ENCODE peak calls at places on chromosomes 13 and 19, in nine cellular contexts. C is DND-41; Y is NCI-H1105 treated with DMSO at 0.1 percent for 48 hours; Q is NCI-H1092; G is H4; L is cardiac septum; W is GM04503; V is stimulated activated CD8-positive, alpha-beta memory T cell treated with anti-CD3 and anti-CD28 coated beads, Interleukin-15, amount 100 ng/mL, for 24 hours; N is EL. J is an unnamed sample.
A peak's percentile ranks its signal among the peaks of the same experiment; 100 is the strongest.

GRCh38 chr13:111947876-111948275 is 119.1 kb upstream of the SOX1 start:
- DNase-seq in G (no peak), L (peak; percentile 65), V (no peak), C (no peak), Y (no peak), Q (no peak), N (no peak), W (no peak), J (no peak)

GRCh38 chr13:20546559-20546958 is 20.4 kb upstream of the IFT88 start:
- DNase-seq in W (no peak), C (no peak), V (no peak), Y (no peak), N (no peak), Q (no peak), L (no peak), G (no peak), J (no peak)

GRCh38 chr13:23778007-23778687 is 111.1 kb downstream of the MIPEP start:
- DNase-seq in G (no peak), Q (no peak), Y (no peak), C (no peak), V (no peak), L (no peak), N (no peak), W (no peak), J (no peak)

GRCh38 chr19:30093966-30094770 is 152.1 kb downstream of the URI1 start:
- DNase-seq in V (no peak), L (no peak), Q (no peak), W (no peak), Y (no peak), N (no peak), G (no peak), C (no peak), J (no peak)

GRCh38 chr19:5627395-5627904 is 4.6 kb downstream of the SAFB start:
- DNase-seq in N (peak; percentile 61), Q (no peak), W (no peak), Y (no peak), L (peak; percentile 77), C (no peak), V (no peak), G (no peak), J (no peak)

GRCh38 chr13:113874579-113875428 is 10.9 kb upstream of the GAS6 start:
- DNase-seq in N (no peak), Y (no peak), C (no peak), V (no peak), Q (no peak), L (peak; percentile 66), G (no peak), W (no peak), J (no peak)

GRCh38 chr19:7729831-7730285 is 2.1 kb downstream of the CLEC4G start:
- DNase-seq in C (no peak), Q (no peak), V (no peak), Y (peak; percentile 42), W (no peak), N (no peak), G (no peak), L (peak; percentile 70), J (no peak)

GRCh38 chr13:30832845-30833332 is 73.2 kb upstream of the MEDAG start:
- DNase-seq in Q (peak; percentile 69), C (no peak), W (no peak), G (peak; percentile 87), Y (peak; percentile 75), N (peak; percentile 47), L (no peak), V (no peak), J (no peak)

GRCh38 chr19:30521937-30522336 is 149.8 kb downstream of the ZNF536 start:
- DNase-seq in N (no peak), L (peak; percentile 41), Q (no peak), C (no peak), Y (no peak), G (no peak), W (no peak), V (no peak), J (no peak)

GRCh38 chr19:18672606-18673337 is 10.7 kb upstream of the CRTC1 start:
- DNase-seq in W (no peak), V (no peak), G (no peak), Q (no peak), C (no peak), N (no peak), L (no peak), Y (no peak), J (no peak)

GRCh38 chr19:14507704-14508246 is 10.4 kb downstream of the DNAJB1 start:
- DNase-seq in W (peak; percentile 54), N (peak; percentile 90), G (no peak), V (no peak), Y (no peak), C (no peak), Q (no peak), L (no peak), J (no peak)

GRCh38 chr19:8905342-8905741 is 73.2 kb downstream of the MBD3L1 start:
- DNase-seq in G (no peak), N (no peak), L (no peak), W (no peak), C (no peak), Y (no peak), V (no peak), Q (no peak), J (no peak)

GRCh38 chr13:59584902-59585670 is 578.6 kb downstream of the DIAPH3 start:
- DNase-seq in L (no peak), C (no peak), G (no peak), Q (no peak), Y (no peak), V (no peak), W (no peak), N (no peak), J (no peak)

GRCh38 chr19:46624958-46625661 is at the start of gene PTGIR:
- DNase-seq in N (peak; percentile 88), C (peak; percentile 54), Q (no peak), Y (no peak), G (peak; percentile 46), V (no peak), W (peak; percentile 78), L (peak; percentile 84), J (no peak)

GRCh38 chr19:53102186-53102585 is 1.0 kb downstream of the ZNF160 start:
- DNase-seq in V (no peak), C (peak; percentile 12), W (no peak), L (no peak), Q (no peak), G (no peak), Y (no peak), N (peak; percentile 6), J (no peak)

GRCh38 chr19:20333508-20333907 is 166.5 kb downstream of the ZNF486 start:
- DNase-seq in W (no peak), L (no peak), Y (no peak), Q (no peak), N (no peak), V (no peak), G (no peak), C (no peak), J (no peak)

GRCh38 chr19:40421468-40421778 is 4.4 kb downstream of the SERTAD1 start:
- DNase-seq in W (no peak), C (no peak), G (no peak), N (no peak), Q (no peak), L (no peak), V (no peak), Y (no peak), J (no peak)

GRCh38 chr19:17703823-17704463 is 15.3 kb upstream of the MAP1S start:
- DNase-seq in Y (no peak), Q (peak; percentile 44), L (peak; percentile 84), V (peak; percentile 55), N (peak; percentile 26), W (no peak), G (no peak), C (peak; percentile 71), J (peak; percentile 44)

GRCh38 chr13:44523176-44524017 is 52.7 kb downstream of the TSC22D1 start:
- DNase-seq in Y (no peak), V (no peak), Q (no peak), C (no peak), L (no peak), N (peak; percentile 34), W (peak; percentile 21), G (peak; percentile 54), J (no peak)

GRCh38 chr13:78121459-78122348 is 203.1 kb upstream of the EDNRB start:
- DNase-seq in G (peak; percentile 37), V (no peak), N (peak; percentile 54), C (peak; percentile 37), Y (peak; percentile 24), W (peak; percentile 4), Q (peak; percentile 54), L (no peak), J (no peak)

GRCh38 chr13:110210604-110210985 is 96.4 kb downstream of the COL4A1 start:
- DNase-seq in C (no peak), W (no peak), G (no peak), L (no peak), N (no peak), V (no peak), Y (no peak), Q (no peak), J (no peak)

GRCh38 chr19:38678891-38679494 is 31.5 kb downstream of the ACTN4 start:
- DNase-seq in Y (no peak), W (no peak), Q (no peak), L (no peak), C (no peak), N (no peak), G (no peak), V (no peak), J (no peak)

GRCh38 chr19:1261512-1261862 is 7.6 kb upstream of the CIRBP start:
- DNase-seq in L (no peak), Y (no peak), Q (no peak), W (no peak), N (no peak), V (no peak), G (no peak), C (no peak), J (no peak)

GRCh38 chr13:40394304-40394983 is 272.0 kb downstream of the FOXO1 start:
- DNase-seq in Y (no peak), C (no peak), G (no peak), W (no peak), N (no peak), L (no peak), V (no peak), Q (no peak), J (no peak)

GRCh38 chr13:110617326-110618072 is 2.2 kb downstream of the NAXD start:
- DNase-seq in W (no peak), G (peak; percentile 41), Q (no peak), C (no peak), L (no peak), Y (no peak), V (no peak), N (peak; percentile 40), J (no peak)

GRCh38 chr19:32324631-32325215 is 20.7 kb upstream of the ZNF507 start:
- DNase-seq in Y (peak; percentile 2), V (no peak), L (no peak), N (no peak), Q (no peak), C (no peak), W (no peak), G (no peak), J (no peak)

GRCh38 chr13:24038405-24038804 is 122.1 kb upstream of the SPATA13 start:
- DNase-seq in L (no peak), Q (no peak), G (peak; percentile 74), N (peak; percentile 28), W (no peak), C (no peak), V (no peak), Y (no peak), J (no peak)

GRCh38 chr13:108618233-108618632 is 11.2 kb upstream of the MYO16 start:
- DNase-seq in Y (no peak), G (no peak), V (no peak), Q (no peak), C (no peak), N (no peak), W (no peak), L (no peak), J (no peak)

GRCh38 chr13:112510987-112511715 is 76.8 kb downstream of the TUBGCP3 start:
- DNase-seq in W (no peak), G (no peak), C (no peak), N (peak; percentile 13), L (no peak), Q (no peak), V (no peak), Y (no peak), J (no peak)

GRCh38 chr13:28181413-28181812 is 43.1 kb downstream of the PAN3 start:
- DNase-seq in W (peak; percentile 37), N (peak; percentile 89), G (peak; percentile 20), C (no peak), Y (no peak), V (no peak), Q (no peak), L (no peak), J (no peak)

GRCh38 chr19:33971073-33971472 is 174.4 kb downstream of the KCTD15 start:
- DNase-seq in N (no peak), G (no peak), L (no peak), C (no peak), W (no peak), Y (no peak), V (no peak), Q (no peak), J (no peak)

J was measured in activated effector memory CD4-positive, alpha-beta T cell treated with Interleukin-2 at 50 U/mL for 16 hours.